ENCODE peak calls at places on chromosomes 1 and 21, in nine cellular contexts. V, P, J, Z, R, O, F, G and B are unnamed samples.

GRCh38 chr1:154420172-154420571 is 15.0 kb downstream of the IL6R start:
- DNase-seq in J (peak), G (peak), R (no peak), P (no peak), O (peak), F (no peak), V (no peak), Z (peak), B (peak)

GRCh38 chr1:177355575-177355974 is 184.8 kb downstream of the BRINP2 start:
- DNase-seq in G (peak), Z (no peak), O (peak), J (peak), P (no peak), R (peak), V (peak), F (peak), B (peak)

GRCh38 chr1:11977625-11978024 is 2.6 kb upstream of the MFN2 start:
- DNase-seq in R (no peak), F (no peak), Z (no peak), V (no peak), J (no peak), G (no peak), O (no peak), P (no peak), B (no peak)

GRCh38 chr1:160353223-160353622 is 10.0 kb downstream of the NCSTN start:
- DNase-seq in O (peak), Z (no peak), G (no peak), P (no peak), R (peak), V (no peak), J (no peak), F (no peak), B (peak)

GRCh38 chr1:67793562-67793961 is 39.7 kb downstream of the GNG12 start:
- DNase-seq in Z (no peak), G (peak), J (no peak), P (no peak), O (peak), R (no peak), V (no peak), F (no peak), B (peak)

GRCh38 chr1:29322147-29322694 is 85.9 kb downstream of the PTPRU start:
- DNase-seq in V (no peak), P (no peak), G (no peak), F (no peak), O (no peak), Z (no peak), R (no peak), J (no peak), B (no peak)

GRCh38 chr1:71080178-71080781 is 555 bp downstream of the ZRANB2 start:
- DNase-seq in O (no peak), R (peak), P (no peak), G (no peak), Z (no peak), F (no peak), J (no peak), V (no peak), B (no peak)

GRCh38 chr1:153682730-153683129 is 4.2 kb downstream of the NPR1 start:
- DNase-seq in F (no peak), P (no peak), O (no peak), G (no peak), J (no peak), V (no peak), Z (no peak), R (no peak), B (no peak)

GRCh38 chr1:206540044-206540758 is 32.9 kb downstream of the RASSF5 start:
- DNase-seq in J (peak), P (no peak), R (no peak), G (no peak), Z (no peak), O (no peak), V (peak), F (no peak), B (no peak)

GRCh38 chr21:36229181-36229580 is 72.6 kb downstream of the DOP1B start:
- DNase-seq in P (no peak), J (no peak), R (no peak), F (no peak), Z (no peak), G (no peak), V (no peak), O (no peak), B (no peak)

GRCh38 chr1:97108200-97108599 is 386.6 kb downstream of the PTBP2 start:
- DNase-seq in R (no peak), O (no peak), Z (no peak), J (no peak), P (no peak), F (no peak), G (peak), V (no peak), B (no peak)

GRCh38 chr1:7331926-7332535 is 439.1 kb upstream of the VAMP3 start:
- DNase-seq in P (no peak), G (no peak), O (no peak), R (no peak), J (no peak), V (no peak), F (no peak), Z (no peak), B (no peak)

GRCh38 chr1:31585736-31586365 is 9.5 kb downstream of the TINAGL1 start:
- DNase-seq in V (no peak), O (no peak), Z (no peak), R (no peak), P (no peak), G (no peak), J (no peak), F (no peak), B (no peak)

GRCh38 chr1:59733443-59734141 is 81.2 kb upstream of the HOOK1 start:
- DNase-seq in G (no peak), P (no peak), Z (no peak), F (no peak), V (no peak), R (no peak), O (no peak), J (no peak), B (no peak)

GRCh38 chr1:172180886-172181285 is 239.6 kb upstream of the C1orf105 start:
- DNase-seq in O (peak), J (peak), P (no peak), Z (no peak), F (no peak), V (peak), G (peak), R (no peak), B (no peak)

GRCh38 chr1:31010081-31010989 is 55.2 kb downstream of the PUM1 start:
- DNase-seq in F (no peak), Z (no peak), R (peak), G (peak), V (no peak), P (no peak), J (no peak), O (peak), B (peak)

GRCh38 chr1:15501208-15502032 is 22.6 kb downstream of the CASP9 start:
- DNase-seq in P (peak), F (peak), G (peak), R (peak), O (peak), V (no peak), J (peak), Z (peak), B (peak)